ENCODE peak calls at places on chromosomes 6 and 20, in four cellular contexts. W is uterus, N is psoas muscle, F is heart right ventricle. Z is an unnamed sample. For H3K4me1, the result is how much of the 10 kb centered on the place peaks cover.

GRCh38 chr6:155212616-155213380 is 51.0 kb upstream of the CLDN20 start:
- DNase-seq in N (no peak), W (no peak), F (no peak), Z (no peak)

GRCh38 chr6:140897349-140897748 is 1235.4 kb upstream of the GJE1 start:
- DNase-seq in N (no peak), F (no peak), W (no peak), Z (peak)

GRCh38 chr20:412081-412480 is 4.0 kb downstream of the RBCK1 start:
- DNase-seq in F (no peak), N (no peak), W (no peak), Z (no peak)

GRCh38 chr20:42886046-42886445 is 303.7 kb downstream of the PTPRT start:
- DNase-seq in F (no peak), N (no peak), W (no peak), Z (no peak)

GRCh38 chr20:32062776-32063170 is 10.7 kb downstream of the HCK start:
- DNase-seq in F (peak), W (no peak), N (peak), Z (peak)

GRCh38 chr6:52921743-52922142 is 12.2 kb upstream of the GSTA3 start:
- DNase-seq in F (no peak), N (no peak), W (no peak), Z (no peak)

GRCh38 chr20:44609511-44610312 is 27.3 kb downstream of the PKIG start:
- DNase-seq in F (peak), N (peak), W (peak), Z (peak)

GRCh38 chr6:77880501-77880900 is 227.7 kb downstream of the MEI4 start:
- DNase-seq in W (no peak), N (no peak), F (no peak), Z (no peak)

GRCh38 chr6:56595490-56596122 is 47.1 kb downstream of the DST start:
- DNase-seq in F (peak), N (no peak), W (peak), Z (no peak)

GRCh38 chr6:6614965-6615304 is 26.4 kb downstream of the LY86 start:
- DNase-seq in N (no peak), W (no peak), F (no peak), Z (no peak)

GRCh38 chr20:11675920-11676617 is 241.6 kb upstream of the BTBD3 start:
- DNase-seq in W (no peak), F (no peak), N (no peak), Z (peak)

GRCh38 chr20:33669224-33669623 is 2.5 kb downstream of the ACTL10 start:
- DNase-seq in F (no peak), W (no peak), N (no peak), Z (no peak)

DNA sequence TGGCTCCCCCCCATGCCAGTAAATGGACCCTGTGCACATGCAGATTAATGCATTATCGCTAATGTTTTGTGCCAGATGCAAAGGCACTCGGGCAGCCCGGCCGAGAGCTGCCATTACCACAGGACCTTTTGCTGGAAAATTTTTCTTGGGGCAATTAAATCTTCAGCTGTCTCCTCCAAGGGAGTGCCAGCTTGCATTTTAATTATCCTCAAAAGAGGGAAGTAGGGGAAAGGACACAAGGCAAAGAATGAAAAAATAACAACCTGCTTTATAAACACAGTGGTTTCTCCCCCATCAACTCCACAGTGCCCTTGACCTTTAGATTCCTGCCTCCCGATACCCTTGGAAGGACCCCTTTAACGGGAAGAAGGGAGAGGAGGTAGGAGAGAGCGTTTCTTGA is 48.2 kb downstream of the PDYN start:
- DNase-seq in N (no peak), W (no peak), F (no peak), Z (no peak)
- H3K4me1 ChIP-seq in N (under half), W (under half), F (under half), Z (under half)

DNA sequence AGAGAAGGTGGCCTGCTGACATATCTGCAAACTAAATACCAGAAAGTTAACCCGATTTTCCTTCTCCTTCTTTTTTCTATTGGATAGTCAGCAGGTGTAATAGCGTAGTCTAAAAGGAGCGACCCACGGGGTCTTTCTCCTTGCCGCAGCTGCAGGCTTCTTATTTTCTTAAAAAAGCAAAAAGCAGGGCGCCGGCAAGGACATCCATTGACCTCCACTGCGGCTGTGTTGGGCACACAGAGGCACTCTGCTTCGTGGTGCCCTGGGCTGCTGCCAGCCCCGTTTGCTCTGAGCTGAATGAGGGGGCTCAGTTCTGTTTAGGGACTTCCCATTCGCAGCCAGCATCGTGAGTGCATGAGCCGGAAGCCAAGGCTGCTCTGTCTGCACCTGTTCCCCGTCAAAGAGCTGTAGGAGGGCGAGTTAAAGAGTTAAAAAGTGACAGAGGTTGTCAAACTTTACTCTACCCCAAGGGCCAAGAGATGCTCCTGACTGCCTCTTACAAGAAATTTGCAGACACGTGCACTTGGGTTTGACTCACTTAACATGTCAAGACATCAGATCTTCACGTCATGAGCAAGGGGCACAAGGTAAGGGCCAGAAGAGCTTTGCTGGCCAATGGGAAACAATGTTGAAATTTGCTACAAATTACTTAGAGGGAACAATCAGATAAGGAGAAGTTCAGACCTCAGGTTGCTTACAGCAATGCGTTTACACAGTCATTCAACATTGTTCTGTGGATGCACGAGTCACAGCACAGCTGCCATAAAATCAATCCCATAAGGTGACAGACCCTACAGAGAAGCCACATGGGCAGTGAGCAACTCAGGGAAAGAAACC is 1.9 kb upstream of the SLC22A2 start:
- DNase-seq in W (no peak), N (no peak), F (no peak), Z (no peak)
- H3K4me1 ChIP-seq in W (under half), N (under half), F (under half), Z (under half)

DNA sequence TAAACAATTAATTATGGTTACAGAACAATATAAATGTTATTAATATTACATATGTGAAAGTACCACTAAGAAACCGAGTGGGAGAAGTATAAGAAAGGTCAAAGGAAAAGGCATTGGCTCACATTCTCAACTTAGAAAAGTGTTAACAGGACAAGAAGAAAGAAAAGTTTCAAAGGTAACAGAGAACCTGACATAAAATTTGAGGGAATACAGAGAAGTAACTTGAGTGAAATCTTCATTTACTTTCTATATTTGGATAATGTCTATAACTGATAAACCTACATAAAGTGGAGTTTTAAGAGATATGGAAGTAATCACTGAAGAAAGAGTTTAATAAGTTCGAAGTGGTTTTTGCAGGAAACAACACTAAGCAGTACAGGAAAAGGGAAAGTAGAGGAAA is 30.1 kb downstream of the REPS1 start:
- DNase-seq in F (no peak), N (no peak), W (no peak), Z (no peak)
- H3K4me1 ChIP-seq in F (under half), N (under half), W (under half), Z (under half)

GRCh38 chr6:9307786-9308185 is 872.4 kb upstream of the SLC35B3 start:
- DNase-seq in W (no peak), F (no peak), N (no peak), Z (no peak)
- H3K4me1 ChIP-seq in W (under half), F (under half), N (under half), Z (under half)

Z was measured in right cardiac atrium.